ENCODE peak calls at places on chromosomes 13 and 19, in five cellular contexts. M is mesenchymal stem cell, J is neuronal stem cell, I is H1, Q is H9. W is an unnamed sample.

GRCh38 chr19:12668937-12669271 is 2.3 kb downstream of the WDR83 start:
- DNase-seq in M (peak), J (no peak), I (no peak), Q (no peak), W (peak)

GRCh38 chr19:52992109-52993004 is 21.4 kb upstream of the ERVV-1 start:
- DNase-seq in M (peak), J (no peak), I (no peak), Q (peak), W (no peak)

GRCh38 chr19:35703343-35703742 is 1.0 kb upstream of the ZBTB32 start:
- DNase-seq in M (no peak), J (no peak), I (no peak), Q (peak), W (no peak)

GRCh38 chr19:49200238-49200862 is 42.8 kb downstream of the TRPM4 start:
- DNase-seq in M (no peak), J (no peak), I (no peak), Q (peak), W (no peak)

GRCh38 chr13:56861472-56861871 is 279.2 kb upstream of the PRR20A start:
- DNase-seq in M (peak), J (no peak), I (no peak), Q (no peak), W (no peak)

GRCh38 chr13:30908416-30908980 is 2.4 kb downstream of the MEDAG start:
- DNase-seq in M (no peak), J (no peak), I (no peak), Q (no peak), W (peak)

GRCh38 chr13:31161583-31162150 is at the start of gene HSPH1:
- DNase-seq in M (peak), J (peak), I (peak), Q (peak), W (peak)

GRCh38 chr13:103066079-103066880 is at the start of gene SLC10A2:
- DNase-seq in M (no peak), J (no peak), I (no peak), Q (no peak), W (no peak)

GRCh38 chr13:41547253-41548000 is 90.1 kb downstream of the RGCC start:
- DNase-seq in M (no peak), J (no peak), I (no peak), Q (no peak), W (no peak)

GRCh38 chr13:111005364-111005763 is 90.5 kb upstream of the ANKRD10 start:
- DNase-seq in M (peak), J (no peak), I (no peak), Q (no peak), W (peak)

GRCh38 chr13:42615691-42616090 is 41.7 kb downstream of the TNFSF11 start:
- DNase-seq in M (peak), J (no peak), I (no peak), Q (no peak), W (peak)

GRCh38 chr13:106680796-106681482 is 113.0 kb upstream of the ARGLU1 start:
- DNase-seq in M (no peak), J (peak), I (peak), Q (peak), W (no peak)

DNA sequence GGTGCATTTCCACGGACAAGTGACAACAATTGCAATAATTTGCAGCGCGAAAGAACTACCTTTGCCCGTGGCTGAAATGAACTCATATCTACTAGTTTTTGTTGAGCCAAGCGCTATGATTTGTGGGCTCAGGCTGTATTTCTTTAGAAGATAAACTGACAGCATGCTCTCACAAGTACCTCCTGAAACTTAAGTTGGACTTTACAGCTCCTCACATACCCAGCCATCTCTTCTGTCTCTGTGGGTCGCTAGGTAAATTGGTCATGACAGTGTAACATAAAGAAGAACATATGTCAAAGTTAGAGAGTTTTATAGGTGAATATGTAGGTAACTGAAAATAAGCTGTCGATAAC is 839 bp downstream of the COG6 start:
- DNase-seq in M (no peak), J (no peak), I (no peak), Q (no peak), W (peak)
- H4K91ac ChIP-seq in M (no peak), J (no peak), I (no peak), Q (no peak), W (no peak)

DNA sequence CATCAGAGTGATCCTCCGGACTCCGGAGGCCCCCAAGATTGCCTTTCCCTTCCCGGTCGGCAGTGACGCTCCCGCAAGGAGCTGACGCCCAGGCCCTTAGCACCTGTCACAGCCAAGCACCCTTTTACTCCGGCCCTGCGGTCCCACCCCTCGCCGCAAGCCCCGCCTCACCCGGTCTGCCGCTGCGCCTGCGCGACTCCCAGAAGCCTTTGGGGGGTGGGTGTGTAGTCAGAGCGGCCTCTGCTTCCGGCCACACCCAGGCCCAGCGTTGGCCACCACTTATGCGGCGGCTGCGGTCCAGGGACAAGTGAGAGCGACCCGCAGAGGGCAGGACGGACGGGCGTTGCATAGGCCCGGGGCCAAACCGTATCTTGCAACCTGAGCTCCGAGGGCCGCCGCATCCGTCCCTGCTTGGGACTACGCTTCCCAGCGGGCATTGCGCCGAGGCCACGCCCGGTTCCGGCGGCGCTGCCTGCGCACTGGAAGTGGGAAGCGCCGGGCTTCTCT is 441 bp upstream of the ZFP28 start:
- DNase-seq in M (peak), J (peak), I (peak), Q (peak), W (peak)
- H4K91ac ChIP-seq in M (peak), J (no peak), I (peak), Q (no peak), W (peak)

GRCh38 chr19:38247734-38248268 is 8.4 kb downstream of the PPP1R14A start:
- DNase-seq in M (no peak), J (no peak), I (no peak), Q (no peak), W (no peak)
- H4K91ac ChIP-seq in M (no peak), J (no peak), I (no peak), Q (no peak), W (no peak)

DNA sequence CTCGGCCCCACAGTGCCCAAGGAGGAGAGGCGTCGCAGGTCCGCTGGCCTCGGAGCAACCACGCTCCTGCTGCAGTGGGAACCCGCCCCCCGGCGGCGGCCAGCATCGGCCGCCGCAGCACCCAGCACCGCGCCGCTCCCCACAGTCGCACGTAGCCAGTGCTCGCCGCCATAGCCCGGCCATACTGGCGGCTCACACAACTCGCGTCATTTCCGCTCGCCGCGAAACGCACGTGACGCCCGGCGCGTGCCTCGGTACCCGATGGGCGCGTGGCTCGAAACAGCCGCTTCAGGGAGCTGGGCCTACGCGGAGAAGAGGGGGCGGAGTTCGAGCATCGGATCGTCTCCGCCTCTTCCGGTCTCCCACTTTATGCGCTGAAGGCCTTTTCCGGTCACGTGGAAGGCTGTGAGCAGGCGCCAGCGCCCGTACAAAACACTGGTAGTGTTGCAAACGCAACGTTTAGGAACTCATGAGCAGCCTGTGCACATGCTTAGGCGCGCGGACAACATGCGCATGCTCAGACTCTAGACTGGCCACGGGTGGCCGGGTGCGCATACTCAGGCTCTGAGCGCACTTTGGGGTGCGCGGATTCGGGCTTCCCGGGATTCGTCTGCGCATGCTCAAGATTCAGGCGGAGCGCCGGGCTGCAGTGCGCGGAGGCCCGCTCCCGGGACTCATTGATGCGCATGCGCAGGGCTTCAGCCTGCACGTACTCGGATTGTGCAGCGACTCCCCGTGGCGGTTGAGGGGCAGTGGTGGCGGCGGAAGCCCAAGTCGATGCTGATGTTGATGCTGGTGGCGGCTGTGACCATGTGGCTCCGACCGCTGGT is at the start of the genes CATSPERD and LONP1:
- DNase-seq in M (peak), J (peak), I (peak), Q (peak), W (peak)
- H4K91ac ChIP-seq in M (peak), J (no peak), I (peak), Q (no peak), W (peak)

DNA sequence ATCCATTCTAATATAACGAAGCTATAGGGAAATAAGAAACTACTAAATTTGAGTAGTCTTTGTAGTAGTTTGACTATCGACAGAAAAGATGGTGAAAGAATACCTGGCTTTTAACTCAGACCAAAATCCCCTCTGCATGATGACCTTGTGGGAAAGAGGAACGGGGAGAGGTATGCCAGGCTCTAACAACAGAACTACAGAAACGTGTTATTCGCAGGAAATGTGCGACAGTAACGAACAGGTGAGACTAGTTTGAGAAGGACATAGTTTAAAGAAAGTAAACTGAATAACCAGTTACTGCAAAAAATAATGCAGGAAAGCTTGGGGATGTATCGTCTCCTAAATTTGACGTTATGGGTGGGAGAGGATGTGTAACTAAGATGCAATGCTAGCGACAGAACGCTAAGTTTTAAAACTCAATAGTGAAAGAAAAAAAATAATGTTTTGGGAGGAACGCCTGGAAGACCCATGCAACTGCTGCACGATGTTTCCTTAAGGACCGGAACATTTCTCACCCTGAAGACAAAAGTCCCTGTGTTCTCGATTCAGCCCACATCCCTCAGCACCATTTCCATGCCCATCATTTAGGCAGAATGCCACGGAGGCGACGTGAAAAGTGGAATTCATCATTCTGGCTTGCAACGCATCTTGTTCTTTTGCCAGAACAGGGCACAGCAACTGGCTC is 1.6 kb upstream of the RAP2A start:
- DNase-seq in M (no peak), J (no peak), I (no peak), Q (no peak), W (no peak)
- H4K91ac ChIP-seq in M (peak), J (no peak), I (peak), Q (no peak), W (peak)

GRCh38 chr19:38711726-38712153 is 32.5 kb downstream of the CAPN12 start:
- DNase-seq in M (peak), J (no peak), I (no peak), Q (no peak), W (peak)
- H4K91ac ChIP-seq in M (no peak), J (no peak), I (no peak), Q (no peak), W (peak)

GRCh38 chr19:40803170-40803856 is 4.3 kb downstream of the EGLN2 start:
- DNase-seq in M (no peak), J (no peak), I (no peak), Q (no peak), W (no peak)
- H4K91ac ChIP-seq in M (no peak), J (no peak), I (no peak), Q (no peak), W (no peak)